ENCODE peak calls at places on chromosomes 12 and 14, in four cellular contexts. One of them, this sample, is unnamed.

GRCh38 chr12:7439579-7440505 is 4.1 kb downstream of the CD163L1 start:
- DNase-seq in thyroid gland: peak
- DNase-seq in HCT116: no peak
- DNase-seq in breast epithelium: no peak
- DNase-seq in this sample: no peak

GRCh38 chr12:11688831-11689230 is 39.4 kb downstream of the ETV6 start:
- DNase-seq in HCT116: no peak
- DNase-seq in thyroid gland: no peak
- DNase-seq in breast epithelium: no peak
- DNase-seq in this sample: peak

GRCh38 chr12:64025174-64025958 is 180.9 kb downstream of the SRGAP1 start:
- DNase-seq in thyroid gland: no peak
- DNase-seq in breast epithelium: no peak
- DNase-seq in HCT116: no peak
- DNase-seq in this sample: no peak

GRCh38 chr12:47735649-47736048 is 10.4 kb upstream of the ENDOU start:
- DNase-seq in HCT116: no peak
- DNase-seq in thyroid gland: no peak
- DNase-seq in breast epithelium: no peak
- DNase-seq in this sample: no peak

GRCh38 chr12:63915105-63915830 is 70.8 kb downstream of the SRGAP1 start:
- DNase-seq in HCT116: peak
- DNase-seq in breast epithelium: no peak
- DNase-seq in thyroid gland: no peak
- DNase-seq in this sample: no peak

GRCh38 chr12:4947297-4947696 is 37.6 kb downstream of the KCNA1 start:
- DNase-seq in breast epithelium: no peak
- DNase-seq in HCT116: no peak
- DNase-seq in thyroid gland: no peak
- DNase-seq in this sample: no peak

GRCh38 chr14:76884853-76885276 is 58.7 kb downstream of the LRRC74A start:
- DNase-seq in breast epithelium: no peak
- DNase-seq in thyroid gland: no peak
- DNase-seq in HCT116: no peak
- DNase-seq in this sample: no peak

GRCh38 chr14:21536395-21537087 is 10.4 kb upstream of the SALL2 start:
- DNase-seq in breast epithelium: no peak
- DNase-seq in HCT116: no peak
- DNase-seq in thyroid gland: peak
- DNase-seq in this sample: no peak

GRCh38 chr12:123113038-123113437 is 37.9 kb downstream of the PITPNM2 start:
- DNase-seq in HCT116: no peak
- DNase-seq in breast epithelium: no peak
- DNase-seq in thyroid gland: peak
- DNase-seq in this sample: no peak

GRCh38 chr12:116528067-116528466 is 31.1 kb upstream of the MAP1LC3B2 start:
- DNase-seq in breast epithelium: no peak
- DNase-seq in thyroid gland: no peak
- DNase-seq in HCT116: peak
- DNase-seq in this sample: peak

GRCh38 chr12:56029666-56030293 is 8.9 kb downstream of the IKZF4 start:
- DNase-seq in breast epithelium: no peak
- DNase-seq in HCT116: no peak
- DNase-seq in thyroid gland: peak
- DNase-seq in this sample: no peak

GRCh38 chr12:19482551-19483109 is 43.3 kb downstream of the AEBP2 start:
- DNase-seq in breast epithelium: no peak
- DNase-seq in thyroid gland: no peak
- DNase-seq in HCT116: no peak
- DNase-seq in this sample: peak

GRCh38 chr12:5988088-5988487 is 43.0 kb upstream of the ANO2 start:
- DNase-seq in thyroid gland: no peak
- DNase-seq in HCT116: no peak
- DNase-seq in breast epithelium: no peak
- DNase-seq in this sample: no peak

GRCh38 chr12:53214687-53215455 is 7.8 kb upstream of the ITGB7 start:
- DNase-seq in HCT116: no peak
- DNase-seq in breast epithelium: no peak
- DNase-seq in thyroid gland: no peak
- DNase-seq in this sample: no peak

GRCh38 chr14:95998656-95999055 is 40.5 kb upstream of the C14orf132 start:
- DNase-seq in breast epithelium: no peak
- DNase-seq in HCT116: peak
- DNase-seq in thyroid gland: no peak
- DNase-seq in this sample: no peak

GRCh38 chr14:104136472-104137296 is 1.7 kb upstream of the KIF26A start:
- DNase-seq in breast epithelium: no peak
- DNase-seq in HCT116: no peak
- DNase-seq in thyroid gland: no peak
- DNase-seq in this sample: peak

GRCh38 chr12:89319606-89320005 is 32.7 kb downstream of the DUSP6 start:
- DNase-seq in breast epithelium: no peak
- DNase-seq in thyroid gland: no peak
- DNase-seq in HCT116: no peak
- DNase-seq in this sample: no peak

GRCh38 chr12:88362439-88362838 is 217.8 kb downstream of the KITLG start:
- DNase-seq in thyroid gland: no peak
- DNase-seq in HCT116: no peak
- DNase-seq in breast epithelium: no peak
- DNase-seq in this sample: no peak

GRCh38 chr12:48115957-48116356 is 3.2 kb upstream of the PFKM start:
- DNase-seq in thyroid gland: no peak
- DNase-seq in HCT116: no peak
- DNase-seq in breast epithelium: no peak
- DNase-seq in this sample: no peak

GRCh38 chr12:121538699-121539061 is 42.1 kb downstream of the KDM2B start:
- DNase-seq in thyroid gland: no peak
- DNase-seq in HCT116: peak
- DNase-seq in breast epithelium: no peak
- DNase-seq in this sample: no peak

GRCh38 chr14:84584526-84584925 is 945.4 kb upstream of the FLRT2 start:
- DNase-seq in HCT116: no peak
- DNase-seq in breast epithelium: no peak
- DNase-seq in thyroid gland: no peak
- DNase-seq in this sample: no peak

GRCh38 chr12:121811434-121812319 is 7.9 kb downstream of the SETD1B start:
- DNase-seq in HCT116: no peak
- DNase-seq in breast epithelium: no peak
- DNase-seq in thyroid gland: peak
- DNase-seq in this sample: peak

GRCh38 chr14:20609215-20610001 is 18.2 kb upstream of the RNASE12 start:
- DNase-seq in thyroid gland: peak
- DNase-seq in HCT116: peak
- DNase-seq in breast epithelium: peak
- DNase-seq in this sample: peak

GRCh38 chr12:28083816-28084678 is 106.2 kb upstream of the CCDC91 start:
- DNase-seq in thyroid gland: no peak
- DNase-seq in breast epithelium: no peak
- DNase-seq in HCT116: no peak
- DNase-seq in this sample: no peak

GRCh38 chr14:96121660-96122395 is 82.7 kb downstream of the C14orf132 start:
- DNase-seq in breast epithelium: no peak
- DNase-seq in thyroid gland: no peak
- DNase-seq in HCT116: no peak
- DNase-seq in this sample: no peak

GRCh38 chr12:3493225-3494049 is 2.4 kb downstream of the PRMT8 start:
- DNase-seq in HCT116: no peak
- DNase-seq in thyroid gland: no peak
- DNase-seq in breast epithelium: no peak
- DNase-seq in this sample: no peak

GRCh38 chr14:104400355-104400754 is 179.2 kb upstream of the C14orf180 start:
- DNase-seq in breast epithelium: no peak
- DNase-seq in thyroid gland: no peak
- DNase-seq in HCT116: no peak
- DNase-seq in this sample: peak

GRCh38 chr14:68789002-68789797 is 3.7 kb downstream of the ZFP36L1 start:
- DNase-seq in breast epithelium: peak
- DNase-seq in HCT116: no peak
- DNase-seq in thyroid gland: peak
- DNase-seq in this sample: peak
- H3K4me3 ChIP-seq in breast epithelium: peak
- H3K4me3 ChIP-seq in HCT116: peak
- H3K4me3 ChIP-seq in thyroid gland: peak
- H3K4me3 ChIP-seq in this sample: peak

DNA sequence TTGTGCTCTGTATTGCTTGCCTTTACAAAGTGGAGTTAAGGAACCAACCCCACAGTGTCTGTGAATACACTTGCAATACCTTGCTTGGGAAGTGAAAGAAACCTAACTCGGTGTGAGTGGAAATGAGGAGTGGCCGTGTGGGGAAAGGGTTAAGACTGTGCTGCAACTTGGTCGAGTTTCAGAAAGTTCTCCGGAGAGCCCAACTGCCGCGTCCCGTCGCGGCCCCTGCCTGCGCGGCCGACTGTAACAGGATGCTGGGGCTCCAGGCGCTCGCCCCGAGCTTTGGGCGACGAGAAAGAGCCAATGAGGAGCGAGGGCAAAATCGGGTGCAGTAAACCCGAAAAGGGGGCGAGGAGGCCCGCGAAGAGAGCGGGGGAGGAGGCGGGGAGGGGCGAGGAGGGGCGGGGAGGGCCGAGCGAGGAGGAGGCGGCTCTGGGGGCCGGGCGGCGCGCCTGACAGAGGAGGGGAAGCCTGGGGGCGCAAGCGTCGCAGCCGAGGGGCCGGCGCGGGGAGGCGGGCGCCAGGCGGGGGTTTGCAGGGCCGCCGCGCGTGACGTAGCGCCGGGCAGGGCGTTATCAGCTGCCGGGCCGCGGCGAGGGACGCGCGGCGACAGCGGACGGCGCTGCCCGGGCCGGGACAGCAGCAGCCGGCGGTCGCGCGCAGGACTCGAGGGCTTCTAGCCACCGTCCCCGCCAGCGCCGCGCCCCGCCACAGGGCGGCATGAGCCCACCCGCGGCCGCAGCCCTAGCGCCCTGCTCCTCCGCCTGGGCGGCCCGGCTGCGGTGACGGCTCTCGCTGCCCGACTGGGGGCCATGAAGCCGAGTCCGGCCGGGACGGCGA is at the start of gene DACT1:
- DNase-seq in HCT116: no peak
- DNase-seq in thyroid gland: peak
- DNase-seq in breast epithelium: peak
- DNase-seq in this sample: peak
- TF ChIP-seq POLR2A in HCT116: no peak
- TF ChIP-seq POLR2A in thyroid gland: peak
- TF ChIP-seq POLR2A in breast epithelium: no peak
- TF ChIP-seq POLR2A in this sample: no peak

GRCh38 chr14:69281450-69282169 is 21.7 kb downstream of the GALNT16 start:
- DNase-seq in thyroid gland: peak
- DNase-seq in HCT116: no peak
- DNase-seq in breast epithelium: no peak
- DNase-seq in this sample: peak
- TF ChIP-seq CTCF in thyroid gland: no peak
- TF ChIP-seq CTCF in HCT116: no peak
- TF ChIP-seq CTCF in breast epithelium: no peak
- TF ChIP-seq CTCF in this sample: no peak

DNA sequence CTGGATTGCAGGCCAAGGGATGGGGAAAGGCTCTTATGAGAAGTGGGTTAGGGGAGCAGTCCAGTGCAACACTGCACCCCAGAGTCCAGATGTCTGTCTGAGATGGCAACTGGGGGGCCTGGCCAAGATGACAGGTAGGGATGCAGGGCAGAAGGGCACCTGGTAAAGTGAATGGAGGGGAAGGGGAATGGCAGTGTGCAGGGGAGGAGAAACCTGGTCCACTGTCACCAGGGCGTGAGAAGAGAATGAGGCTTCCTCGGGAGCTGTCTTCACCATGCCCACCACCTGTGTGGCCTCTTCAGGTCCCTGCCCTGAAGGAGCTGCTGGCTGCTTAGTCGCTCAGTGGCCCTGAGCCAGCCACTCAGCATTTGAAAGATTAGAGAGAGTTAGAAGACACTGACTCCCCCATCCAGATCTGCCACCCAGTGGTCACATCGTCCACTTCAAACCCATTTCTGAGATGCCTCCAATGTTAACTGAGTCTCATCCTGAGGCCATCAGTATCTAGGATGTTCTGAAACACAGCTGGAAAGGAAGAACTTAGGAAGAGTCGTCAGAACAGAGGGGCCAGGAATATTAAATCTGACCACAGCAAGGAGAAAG is 57.3 kb downstream of the PLEKHG3 start:
- DNase-seq in breast epithelium: no peak
- DNase-seq in HCT116: no peak
- DNase-seq in thyroid gland: peak
- DNase-seq in this sample: no peak
- H3K4me3 ChIP-seq in breast epithelium: no peak
- H3K4me3 ChIP-seq in HCT116: no peak
- H3K4me3 ChIP-seq in thyroid gland: no peak
- H3K4me3 ChIP-seq in this sample: no peak

DNA sequence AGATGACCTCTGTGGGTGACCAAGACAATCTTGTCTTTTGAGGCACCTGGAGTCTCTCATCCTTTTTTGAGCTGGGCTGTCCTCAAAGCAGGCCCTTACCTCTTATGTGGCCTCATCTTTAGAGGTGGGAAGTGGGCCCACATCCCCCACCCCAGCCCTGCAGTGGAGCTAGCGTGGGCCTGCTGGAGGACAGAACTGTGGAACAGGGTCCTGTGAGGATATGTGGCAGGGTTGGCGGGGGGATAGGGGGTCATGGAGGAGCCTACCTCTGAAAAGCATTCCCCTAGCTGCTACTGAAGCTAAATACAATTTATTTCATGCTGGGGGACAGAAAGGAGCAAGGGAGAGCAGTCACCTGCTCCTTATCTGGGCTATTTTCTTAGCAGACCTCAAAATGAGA is 457 bp upstream of the GPD1 start:
- DNase-seq in breast epithelium: no peak
- DNase-seq in HCT116: no peak
- DNase-seq in thyroid gland: no peak
- DNase-seq in this sample: no peak
- TF ChIP-seq POLR2A in breast epithelium: no peak
- TF ChIP-seq POLR2A in HCT116: no peak
- TF ChIP-seq POLR2A in thyroid gland: no peak
- TF ChIP-seq POLR2A in this sample: no peak

DNA sequence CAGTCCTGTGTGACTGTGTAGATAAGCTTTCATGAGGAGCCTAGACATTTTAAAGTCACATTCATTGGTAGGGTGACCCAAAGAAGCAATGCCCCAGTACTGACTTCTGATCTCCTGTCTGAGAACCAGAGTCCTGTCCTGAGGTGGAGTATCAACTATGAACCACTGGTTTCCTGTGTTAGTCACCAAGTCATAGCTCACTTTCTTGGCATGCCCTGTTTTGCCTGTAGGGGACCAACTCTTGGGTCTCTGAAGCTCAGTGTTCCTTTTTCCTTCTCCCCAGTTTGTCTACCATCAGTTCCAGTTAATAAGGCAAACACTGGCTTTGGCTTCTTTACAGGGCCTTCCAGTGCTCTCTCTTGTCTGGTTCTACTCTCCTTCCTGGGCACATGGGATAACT is 97.4 kb downstream of the C12orf75 start:
- DNase-seq in thyroid gland: no peak
- DNase-seq in HCT116: no peak
- DNase-seq in breast epithelium: no peak
- DNase-seq in this sample: no peak
- TF ChIP-seq CTCF in thyroid gland: no peak
- TF ChIP-seq CTCF in HCT116: no peak
- TF ChIP-seq CTCF in breast epithelium: no peak
- TF ChIP-seq CTCF in this sample: no peak

This sample was measured in lower leg skin.